ENCODE peak calls at places on chromosomes 11 and 22, in four cellular contexts. N is right cardiac atrium, A is NB4, M is cardiac fibroblast. I is an unnamed sample.

GRCh38 chr11:94840209-94840608 is 72.1 kb downstream of the AMOTL1 start:
- DNase-seq in A (no peak), M (no peak), N (no peak), I (no peak)

GRCh38 chr11:128417607-128418324 is 169.6 kb downstream of the ETS1 start:
- DNase-seq in M (peak), A (no peak), N (no peak), I (no peak)

GRCh38 chr22:38707346-38707745 is 1.6 kb downstream of the GTPBP1 start:
- DNase-seq in M (peak), N (no peak), A (peak), I (no peak)

GRCh38 chr11:2726964-2727363 is 27.2 kb upstream of the KCNQ1OT1 start:
- DNase-seq in N (no peak), A (no peak), M (no peak), I (no peak)

GRCh38 chr11:94623120-94623735 is 56.1 kb downstream of the PIWIL4 start:
- DNase-seq in N (no peak), M (peak), A (peak), I (peak)

GRCh38 chr11:11036185-11037161 is 178.6 kb upstream of the ZBED5 start:
- DNase-seq in N (no peak), A (peak), M (peak), I (peak)

GRCh38 chr11:47616726-47617416 is 22.7 kb upstream of the C1QTNF4 start:
- DNase-seq in A (peak), N (peak), M (peak), I (no peak)

GRCh38 chr11:76209956-76210885 is 3.9 kb upstream of the WNT11 start:
- DNase-seq in N (peak), A (peak), M (peak), I (no peak)

GRCh38 chr22:30248484-30248883 is 1.9 kb upstream of the LIF start:
- DNase-seq in A (no peak), M (no peak), N (no peak), I (no peak)

GRCh38 chr11:69500285-69501120 is 19.0 kb downstream of the LINC01488 start:
- DNase-seq in A (no peak), N (no peak), M (no peak), I (no peak)

GRCh38 chr11:1100417-1101245 is 26.0 kb downstream of the MUC2 start:
- DNase-seq in A (no peak), M (no peak), N (no peak), I (no peak)

GRCh38 chr11:64742940-64743590 is 877 bp downstream of the RASGRP2 start:
- DNase-seq in N (peak), A (peak), M (peak), I (no peak)

GRCh38 chr11:10725114-10725906 is 25.7 kb upstream of the CTR9 start:
- DNase-seq in N (no peak), A (peak), M (peak), I (no peak)

GRCh38 chr11:37370817-37371216 is 772.8 kb upstream of the RAG2 start:
- DNase-seq in N (no peak), A (no peak), M (no peak), I (no peak)

GRCh38 chr11:27055065-27055682 is 14.6 kb downstream of the BBOX1 start:
- DNase-seq in N (no peak), A (no peak), M (peak), I (no peak)

GRCh38 chr22:22872722-22873708 is 14.6 kb upstream of the IGLL5 start:
- DNase-seq in M (no peak), N (no peak), A (no peak), I (no peak)

GRCh38 chr11:93481696-93482095 is 61.5 kb downstream of the SMCO4 start:
- DNase-seq in N (no peak), A (no peak), M (no peak), I (no peak)

GRCh38 chr11:68337399-68337835 is 25.0 kb downstream of the LRP5 start:
- DNase-seq in A (peak), N (peak), M (no peak), I (no peak)

GRCh38 chr11:109960831-109961230 is 132.4 kb upstream of the ZC3H12C start:
- DNase-seq in A (no peak), N (peak), M (peak), I (no peak)

GRCh38 chr11:33182246-33182878 is 21.1 kb upstream of the CSTF3 start:
- DNase-seq in N (no peak), M (no peak), A (no peak), I (no peak)

GRCh38 chr22:40479887-40480538 is 109.6 kb downstream of the SGSM3 start:
- DNase-seq in A (peak), N (no peak), M (peak), I (no peak)

GRCh38 chr11:64358907-64359711 is at the start of gene RPS6KA4:
- DNase-seq in A (peak), M (peak), N (peak), I (no peak)

GRCh38 chr22:31139866-31140716 is at the start of gene PLA2G3:
- DNase-seq in N (no peak), M (peak), A (no peak), I (no peak)

GRCh38 chr11:85062626-85063025 is 564.5 kb downstream of the DLG2 start:
- DNase-seq in N (no peak), M (no peak), A (no peak), I (peak)

GRCh38 chr11:2094354-2095197 is 44.6 kb downstream of the IGF2 start:
- DNase-seq in A (no peak), N (no peak), M (no peak), I (no peak)

GRCh38 chr11:75582935-75583709 is 21.1 kb downstream of the SERPINH1 start:
- DNase-seq in M (peak), A (peak), N (peak), I (no peak)

GRCh38 chr11:81578571-81578970 is 1155.1 kb downstream of the FAM181B start:
- DNase-seq in A (no peak), M (no peak), N (no peak), I (no peak)

GRCh38 chr22:46764779-46765485 is 2.5 kb downstream of the TBC1D22A start:
- DNase-seq in A (no peak), N (no peak), M (no peak), I (no peak)

GRCh38 chr11:100630898-100631297 is 56.2 kb upstream of the ARHGAP42 start:
- DNase-seq in N (no peak), M (no peak), A (no peak), I (no peak)

GRCh38 chr11:74015919-74016684 is 7.2 kb upstream of the UCP3 start:
- DNase-seq in A (no peak), N (no peak), M (no peak), I (no peak)

GRCh38 chr22:40533712-40534378 is 102.7 kb downstream of the MRTFA start:
- DNase-seq in M (peak), A (peak), N (no peak), I (peak)

GRCh38 chr11:65427691-65428577 is 5.3 kb downstream of the NEAT1 start:
- DNase-seq in N (peak), M (peak), A (peak), I (no peak)

GRCh38 chr22:46773074-46773473 is 10.6 kb downstream of the TBC1D22A start:
- DNase-seq in M (no peak), N (no peak), A (no peak), I (no peak)

GRCh38 chr22:22619765-22620414 is 24.5 kb upstream of the GGTLC2 start:
- DNase-seq in M (no peak), A (no peak), N (no peak), I (no peak)

GRCh38 chr11:91997178-91997577 is 227.4 kb upstream of the FAT3 start:
- DNase-seq in N (no peak), A (no peak), M (no peak), I (no peak)

GRCh38 chr11:86202013-86202336 is 42.6 kb upstream of the EED start:
- DNase-seq in A (peak), M (no peak), N (no peak), I (no peak)

GRCh38 chr11:40393511-40393910 is 1065.9 kb downstream of the LRRC4C start:
- DNase-seq in M (no peak), N (no peak), A (no peak), I (no peak)

GRCh38 chr11:40797981-40798380 is 661.5 kb downstream of the LRRC4C start:
- DNase-seq in N (no peak), A (no peak), M (no peak), I (no peak)

DNA sequence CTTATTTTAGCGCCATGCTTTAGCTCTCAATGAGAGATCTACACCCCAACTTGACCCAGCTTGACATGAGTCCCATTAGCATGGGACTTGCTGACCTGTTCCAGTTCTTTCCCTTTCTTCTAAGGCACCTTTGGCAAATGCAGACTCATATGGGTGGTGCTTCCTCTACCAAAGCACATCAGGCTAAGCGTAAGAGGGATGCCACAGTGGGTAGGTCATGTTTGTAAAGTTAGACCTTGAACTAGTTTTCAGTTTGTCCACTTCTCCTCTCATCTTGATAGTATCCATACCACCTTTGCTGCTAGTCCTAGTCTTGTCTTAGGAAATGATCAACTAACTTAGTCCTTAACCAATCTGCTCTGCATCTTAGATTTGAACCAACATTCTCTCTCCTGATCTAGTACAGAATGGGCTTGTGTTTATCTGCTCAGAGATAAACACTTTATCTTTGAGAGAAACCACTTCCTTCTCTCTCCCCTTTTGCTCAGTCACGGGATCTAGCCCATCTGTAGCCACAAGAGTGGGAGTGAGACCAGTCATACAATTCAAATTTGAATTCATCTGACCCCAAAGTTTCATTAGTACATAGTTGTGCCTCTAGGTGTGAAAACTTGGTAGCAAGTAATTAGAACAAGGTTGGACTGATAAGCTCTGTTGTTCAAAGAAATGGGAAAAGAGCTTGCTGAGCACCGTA is 72.0 kb upstream of the CD44 start:
- DNase-seq in N (no peak), M (no peak), A (peak), I (no peak)
- H3K4me3 ChIP-seq in N (no peak), M (no peak), A (no peak), I (no peak)

GRCh38 chr22:36252754-36253522 is at the start of gene APOL1:
- DNase-seq in N (no peak), A (peak), M (peak), I (peak)
- H3K4me3 ChIP-seq in N (peak), A (peak), M (no peak), I (peak)

GRCh38 chr11:14065692-14066091 is 103.2 kb downstream of the SPON1 start:
- DNase-seq in A (no peak), N (no peak), M (no peak), I (no peak)
- H3K4me3 ChIP-seq in A (no peak), N (no peak), M (no peak), I (no peak)

GRCh38 chr11:9601041-9601875 is 27.8 kb downstream of the WEE1 start:
- DNase-seq in A (peak), M (peak), N (peak), I (peak)

GRCh38 chr11:9600651-9601040 is 27.2 kb downstream of the WEE1 start:
- DNase-seq in A (no peak), M (no peak), N (no peak), I (peak)

GRCh38 chr11:9604134-9604533 is 30.7 kb downstream of the WEE1 start:
- DNase-seq in N (no peak), M (no peak), A (no peak), I (no peak)

GRCh38 chr11:9600166-9600565 is 26.7 kb downstream of the WEE1 start:
- DNase-seq in A (no peak), M (no peak), N (no peak), I (no peak)

DNA sequence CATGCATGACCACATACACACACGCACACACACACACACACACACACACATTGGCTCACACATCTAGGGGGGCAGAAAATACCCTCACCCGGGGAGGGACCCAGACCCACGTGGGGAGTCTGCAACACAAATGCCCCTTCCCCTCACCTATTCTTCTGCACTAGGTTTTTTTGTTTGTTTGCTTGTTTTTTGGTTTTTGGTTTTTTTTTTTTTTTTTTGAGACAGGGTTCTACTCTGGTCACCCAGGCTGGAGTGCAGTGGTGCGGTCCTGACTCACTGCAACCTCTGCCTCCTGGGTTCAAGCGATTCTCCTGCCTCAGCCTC is 28.4 kb downstream of the WEE1 start:
- DNase-seq in A (no peak), N (no peak), M (no peak), I (no peak)
- H3K4me3 ChIP-seq in A (peak), N (no peak), M (no peak), I (peak)

DNA sequence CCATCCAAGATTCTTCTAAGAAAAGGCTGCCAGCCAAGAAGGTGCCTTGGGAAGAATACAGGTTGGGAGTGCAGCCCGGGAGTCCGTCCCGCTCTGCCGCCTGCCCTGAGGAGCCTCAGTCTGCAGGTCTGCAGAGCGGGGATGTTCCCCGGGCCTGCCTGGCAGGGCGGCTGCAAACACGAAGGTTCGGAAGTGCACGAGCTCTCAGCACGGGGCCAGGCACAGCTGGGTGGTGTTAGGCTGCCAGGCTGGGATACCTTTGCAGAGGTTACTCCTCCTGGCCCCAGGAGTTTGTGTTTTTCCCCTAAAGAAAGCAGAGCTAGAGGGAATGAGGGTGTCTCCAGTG is 9.4 kb upstream of the PRR5 start:
- DNase-seq in A (no peak), N (no peak), M (no peak), I (no peak)
- H3K4me3 ChIP-seq in A (no peak), N (no peak), M (no peak), I (no peak)

DNA sequence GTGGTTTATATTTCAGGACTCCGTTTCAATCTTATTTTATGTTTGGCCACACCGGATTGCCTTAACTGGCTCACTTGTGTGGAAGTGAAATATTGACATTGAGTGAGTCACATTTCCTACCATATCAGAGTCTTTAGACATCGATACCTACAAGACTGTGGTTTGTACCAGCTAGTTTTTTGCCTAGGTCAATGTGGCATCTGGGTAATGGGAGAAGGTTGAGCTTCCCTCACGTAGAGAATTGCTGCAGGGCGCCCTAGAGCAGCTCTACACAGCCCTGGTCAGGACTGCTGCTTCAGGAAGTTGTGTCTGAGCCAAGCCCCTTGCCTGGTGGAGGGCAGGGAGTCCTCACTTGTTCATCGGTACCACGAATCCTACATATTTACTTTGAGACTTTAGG is 1.6 kb downstream of the GRAMD1B start:
- DNase-seq in N (no peak), M (no peak), A (peak), I (no peak)
- H3K4me3 ChIP-seq in N (no peak), M (peak), A (peak), I (no peak)